ENCODE peak calls at places on chromosomes 4 and X, in six cellular contexts. One of them, this sample, is unnamed.

GRCh38 chr4:88283661-88284377 is 542 bp downstream of the PPM1K start:
- DNase-seq in H9: peak; percentile 62
- DNase-seq in mesenchymal stem cell: peak; percentile 88
- DNase-seq in IMR-90: peak; percentile 50
- DNase-seq in neuronal stem cell: peak; percentile 67
- DNase-seq in mesendoderm: peak; percentile 78
- DNase-seq in this sample: peak; percentile 70

GRCh38 chrX:100363926-100364325 is 46.1 kb downstream of the PCDH19 start:
- DNase-seq in H9: peak; percentile 25
- DNase-seq in neuronal stem cell: no peak
- DNase-seq in mesenchymal stem cell: no peak
- DNase-seq in IMR-90: no peak
- DNase-seq in mesendoderm: peak; percentile 32
- DNase-seq in this sample: no peak

GRCh38 chrX:150085881-150086280 is 147.6 kb upstream of the EOLA2 start:
- DNase-seq in IMR-90: peak; percentile 50
- DNase-seq in mesendoderm: no peak
- DNase-seq in neuronal stem cell: no peak
- DNase-seq in mesenchymal stem cell: no peak
- DNase-seq in H9: no peak
- DNase-seq in this sample: no peak

GRCh38 chr4:168605411-168605810 is 108.6 kb downstream of the PALLD start:
- DNase-seq in IMR-90: peak; percentile 83
- DNase-seq in neuronal stem cell: peak; percentile 15
- DNase-seq in mesenchymal stem cell: peak; percentile 82
- DNase-seq in H9: no peak
- DNase-seq in mesendoderm: peak; percentile 37
- DNase-seq in this sample: no peak

GRCh38 chr4:71415491-71415890 is 76.7 kb downstream of the SLC4A4 start:
- DNase-seq in mesenchymal stem cell: no peak
- DNase-seq in mesendoderm: no peak
- DNase-seq in IMR-90: peak; percentile 68
- DNase-seq in H9: no peak
- DNase-seq in neuronal stem cell: no peak
- DNase-seq in this sample: no peak

GRCh38 chrX:134173541-134174272 is 63.3 kb upstream of the CCDC160 start:
- DNase-seq in H9: peak; percentile 64
- DNase-seq in IMR-90: no peak
- DNase-seq in neuronal stem cell: no peak
- DNase-seq in mesenchymal stem cell: no peak
- DNase-seq in mesendoderm: peak; percentile 74
- DNase-seq in this sample: no peak

GRCh38 chr4:141654098-141654497 is 17.7 kb downstream of the IL15 start:
- DNase-seq in mesendoderm: peak; percentile 78
- DNase-seq in IMR-90: peak; percentile 47
- DNase-seq in H9: peak; percentile 68
- DNase-seq in neuronal stem cell: peak; percentile 26
- DNase-seq in mesenchymal stem cell: peak; percentile 29
- DNase-seq in this sample: peak; percentile 19

GRCh38 chrX:39852496-39852895 is 245.3 kb downstream of the BCOR start:
- DNase-seq in H9: no peak
- DNase-seq in neuronal stem cell: no peak
- DNase-seq in IMR-90: no peak
- DNase-seq in mesenchymal stem cell: no peak
- DNase-seq in mesendoderm: no peak
- DNase-seq in this sample: no peak

GRCh38 chr4:25827373-25827772 is 35.4 kb downstream of the SEL1L3 start:
- DNase-seq in mesenchymal stem cell: no peak
- DNase-seq in IMR-90: no peak
- DNase-seq in mesendoderm: no peak
- DNase-seq in H9: no peak
- DNase-seq in neuronal stem cell: no peak
- DNase-seq in this sample: no peak

GRCh38 chr4:183658362-183659028 is 490 bp downstream of the RWDD4 start:
- DNase-seq in neuronal stem cell: no peak
- DNase-seq in H9: peak; percentile 32
- DNase-seq in IMR-90: peak; percentile 10
- DNase-seq in mesenchymal stem cell: peak; percentile 38
- DNase-seq in mesendoderm: peak; percentile 29
- DNase-seq in this sample: peak; percentile 67

GRCh38 chr4:183343730-183344129 is 21.5 kb upstream of the CLDN24 start:
- DNase-seq in mesendoderm: no peak
- DNase-seq in IMR-90: no peak
- DNase-seq in neuronal stem cell: no peak
- DNase-seq in mesenchymal stem cell: no peak
- DNase-seq in H9: no peak
- DNase-seq in this sample: no peak

GRCh38 chr4:173171098-173171497 is 2.5 kb downstream of the GALNT7 start:
- DNase-seq in H9: no peak
- DNase-seq in IMR-90: peak; percentile 52
- DNase-seq in neuronal stem cell: no peak
- DNase-seq in mesenchymal stem cell: peak; percentile 60
- DNase-seq in mesendoderm: peak; percentile 61
- DNase-seq in this sample: no peak

GRCh38 chrX:65985922-65986588 is 53.8 kb downstream of the VSIG4 start:
- DNase-seq in H9: peak; percentile 40
- DNase-seq in IMR-90: peak; percentile 47
- DNase-seq in mesendoderm: peak; percentile 96
- DNase-seq in mesenchymal stem cell: peak; percentile 57
- DNase-seq in neuronal stem cell: peak; percentile 26
- DNase-seq in this sample: no peak

GRCh38 chrX:274904-275475 is 6.2 kb upstream of the PLCXD1 start:
- DNase-seq in mesenchymal stem cell: peak; percentile 72
- DNase-seq in H9: peak; percentile 93
- DNase-seq in IMR-90: no peak
- DNase-seq in mesendoderm: peak; percentile 81
- DNase-seq in neuronal stem cell: peak; percentile 65
- DNase-seq in this sample: peak; percentile 71

GRCh38 chr4:10750714-10751113 is 66.1 kb upstream of the CLNK start:
- DNase-seq in IMR-90: no peak
- DNase-seq in neuronal stem cell: no peak
- DNase-seq in H9: no peak
- DNase-seq in mesendoderm: no peak
- DNase-seq in mesenchymal stem cell: no peak
- DNase-seq in this sample: no peak

GRCh38 chrX:100409316-100410082 is 574 bp downstream of the PCDH19 start:
- DNase-seq in IMR-90: no peak
- DNase-seq in neuronal stem cell: no peak
- DNase-seq in mesendoderm: no peak
- DNase-seq in mesenchymal stem cell: peak; percentile 3
- DNase-seq in H9: no peak
- DNase-seq in this sample: no peak

GRCh38 chr4:93152461-93152860 is 676.1 kb upstream of the ATOH1 start:
- DNase-seq in mesenchymal stem cell: no peak
- DNase-seq in H9: no peak
- DNase-seq in mesendoderm: peak; percentile 74
- DNase-seq in neuronal stem cell: no peak
- DNase-seq in IMR-90: no peak
- DNase-seq in this sample: no peak

GRCh38 chr4:140037353-140038030 is 116.5 kb downstream of the MAML3 start:
- DNase-seq in neuronal stem cell: no peak
- DNase-seq in mesendoderm: no peak
- DNase-seq in IMR-90: peak; percentile 97
- DNase-seq in mesenchymal stem cell: peak; percentile 80
- DNase-seq in H9: no peak
- DNase-seq in this sample: no peak

GRCh38 chr4:65669008-65669971 is 999 bp downstream of the EPHA5 start:
- DNase-seq in mesenchymal stem cell: peak; percentile 28
- DNase-seq in IMR-90: no peak
- DNase-seq in neuronal stem cell: peak; percentile 23
- DNase-seq in mesendoderm: peak; percentile 38
- DNase-seq in H9: peak; percentile 54
- DNase-seq in this sample: no peak

GRCh38 chr4:14568356-14568755 is 433.9 kb upstream of the CPEB2 start:
- DNase-seq in mesenchymal stem cell: no peak
- DNase-seq in H9: no peak
- DNase-seq in neuronal stem cell: no peak
- DNase-seq in mesendoderm: no peak
- DNase-seq in IMR-90: no peak
- DNase-seq in this sample: no peak

GRCh38 chrX:21723097-21723496 is 34.8 kb downstream of the SMPX start:
- DNase-seq in IMR-90: peak; percentile 14
- DNase-seq in mesendoderm: peak; percentile 34
- DNase-seq in neuronal stem cell: no peak
- DNase-seq in H9: no peak
- DNase-seq in mesenchymal stem cell: peak; percentile 2
- DNase-seq in this sample: no peak

GRCh38 chrX:45232139-45232538 is 31.5 kb upstream of the DIPK2B start:
- DNase-seq in H9: no peak
- DNase-seq in mesenchymal stem cell: no peak
- DNase-seq in neuronal stem cell: no peak
- DNase-seq in mesendoderm: no peak
- DNase-seq in IMR-90: no peak
- DNase-seq in this sample: no peak

GRCh38 chrX:148133099-148133725 is 152.1 kb downstream of the FMR1NB start:
- DNase-seq in mesendoderm: peak; percentile 3
- DNase-seq in IMR-90: no peak
- DNase-seq in neuronal stem cell: no peak
- DNase-seq in H9: no peak
- DNase-seq in mesenchymal stem cell: no peak
- DNase-seq in this sample: no peak

DNA sequence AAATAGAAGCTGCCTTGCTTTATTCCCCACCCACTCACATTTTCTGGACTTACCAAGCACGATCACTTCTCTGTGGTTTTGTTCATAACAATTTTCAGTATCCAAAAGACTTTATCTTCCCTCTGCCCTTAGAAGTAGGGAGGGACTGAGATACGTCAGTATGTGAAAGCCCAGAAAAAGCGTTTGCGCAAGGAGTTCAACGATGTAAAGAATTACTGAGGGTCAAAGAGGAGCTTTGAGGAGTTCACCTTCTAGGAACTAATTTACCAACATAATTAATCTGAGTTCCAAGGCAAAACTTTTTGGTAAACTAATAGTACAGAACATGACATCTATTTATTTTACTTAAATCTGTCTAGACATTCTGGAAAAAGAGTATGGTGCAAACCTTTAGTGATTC is 84.6 kb downstream of the MBNL3 start:
- DNase-seq in mesendoderm: no peak
- DNase-seq in mesenchymal stem cell: no peak
- DNase-seq in neuronal stem cell: no peak
- DNase-seq in IMR-90: no peak
- DNase-seq in H9: no peak
- DNase-seq in this sample: no peak
- H2BK15ac ChIP-seq in mesendoderm: no peak overlapping the region
- H2BK15ac ChIP-seq in mesenchymal stem cell: no peak overlapping the region
- H2BK15ac ChIP-seq in neuronal stem cell: no peak overlapping the region
- H2BK15ac ChIP-seq in IMR-90: no peak overlapping the region
- H2BK15ac ChIP-seq in H9: no peak overlapping the region
- H2BK15ac ChIP-seq in this sample: no peak overlapping the region

GRCh38 chr4:4605849-4606248 is 64.0 kb upstream of the STX18 start:
- DNase-seq in mesenchymal stem cell: no peak
- DNase-seq in neuronal stem cell: no peak
- DNase-seq in IMR-90: no peak
- DNase-seq in mesendoderm: no peak
- DNase-seq in H9: no peak
- DNase-seq in this sample: no peak
- H2BK15ac ChIP-seq in mesenchymal stem cell: no peak overlapping the region
- H2BK15ac ChIP-seq in neuronal stem cell: no peak overlapping the region
- H2BK15ac ChIP-seq in IMR-90: no peak overlapping the region
- H2BK15ac ChIP-seq in mesendoderm: no peak overlapping the region
- H2BK15ac ChIP-seq in H9: no peak overlapping the region
- H2BK15ac ChIP-seq in this sample: no peak overlapping the region

DNA sequence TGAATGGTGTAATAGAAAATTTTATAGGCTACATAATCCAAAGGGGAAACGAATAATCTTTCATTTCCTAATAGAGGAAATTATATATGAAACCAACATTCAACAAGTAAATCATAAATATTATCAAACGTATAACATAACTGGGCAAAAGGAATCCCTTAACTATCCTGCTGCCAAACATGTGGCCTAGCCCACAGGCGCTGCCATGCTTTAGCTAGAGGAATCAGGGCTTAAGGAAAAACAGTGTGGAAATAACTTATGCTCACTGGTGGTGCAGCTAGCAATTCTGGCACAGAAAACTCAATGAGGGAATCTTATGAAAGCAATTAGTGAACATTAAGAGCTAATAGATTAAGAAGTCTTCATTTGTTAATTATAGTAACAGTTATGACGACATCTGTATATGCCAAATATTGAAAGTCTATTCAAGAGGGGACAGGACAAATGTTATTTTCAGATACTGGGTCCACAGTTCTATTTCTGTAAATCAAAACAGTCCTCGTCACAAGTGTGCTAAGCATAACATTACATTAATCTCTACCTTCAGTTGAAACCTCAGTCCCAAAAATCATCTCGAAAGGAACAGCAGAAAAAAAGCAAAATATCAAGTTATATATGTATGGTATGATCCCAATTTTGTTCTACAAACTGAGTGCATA is 70.5 kb downstream of the APBB2 start:
- DNase-seq in mesenchymal stem cell: peak; percentile 51
- DNase-seq in neuronal stem cell: no peak
- DNase-seq in H9: no peak
- DNase-seq in mesendoderm: no peak
- DNase-seq in IMR-90: no peak
- DNase-seq in this sample: no peak
- H2BK15ac ChIP-seq in mesenchymal stem cell: no peak overlapping the region
- H2BK15ac ChIP-seq in neuronal stem cell: no peak overlapping the region
- H2BK15ac ChIP-seq in H9: no peak overlapping the region
- H2BK15ac ChIP-seq in mesendoderm: no peak overlapping the region
- H2BK15ac ChIP-seq in IMR-90: peak overlapping the region; percentile 45
- H2BK15ac ChIP-seq in this sample: no peak overlapping the region

GRCh38 chr4:6507345-6507744 is 34.9 kb upstream of the PPP2R2C start:
- DNase-seq in neuronal stem cell: no peak
- DNase-seq in mesendoderm: no peak
- DNase-seq in H9: no peak
- DNase-seq in IMR-90: no peak
- DNase-seq in mesenchymal stem cell: no peak
- DNase-seq in this sample: no peak
- H2BK15ac ChIP-seq in neuronal stem cell: no peak overlapping the region
- H2BK15ac ChIP-seq in mesendoderm: no peak overlapping the region
- H2BK15ac ChIP-seq in H9: no peak overlapping the region
- H2BK15ac ChIP-seq in IMR-90: no peak overlapping the region
- H2BK15ac ChIP-seq in mesenchymal stem cell: no peak overlapping the region
- H2BK15ac ChIP-seq in this sample: no peak overlapping the region

DNA sequence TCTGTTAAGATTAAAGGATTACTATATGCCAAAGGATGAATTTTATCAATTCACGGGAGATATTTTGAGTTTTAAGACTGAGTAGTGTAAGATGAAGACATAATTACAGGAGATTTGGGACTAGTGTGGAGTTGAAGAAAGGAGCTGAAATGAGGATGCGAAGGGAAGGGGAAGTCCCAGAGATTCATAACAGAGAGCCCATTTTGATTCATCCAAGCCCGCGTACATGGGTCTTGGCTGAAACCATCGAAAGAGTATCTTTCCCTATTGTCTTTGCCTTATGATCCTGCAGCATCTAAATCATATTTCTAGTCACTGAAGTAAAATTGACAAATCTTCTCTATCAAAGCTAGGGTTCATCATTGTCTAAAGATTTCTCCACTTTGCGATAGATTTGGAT is 58.6 kb downstream of the MAD2L1 start:
- DNase-seq in mesendoderm: no peak
- DNase-seq in mesenchymal stem cell: no peak
- DNase-seq in IMR-90: no peak
- DNase-seq in neuronal stem cell: no peak
- DNase-seq in H9: no peak
- DNase-seq in this sample: no peak
- H2BK15ac ChIP-seq in mesendoderm: no peak overlapping the region
- H2BK15ac ChIP-seq in mesenchymal stem cell: no peak overlapping the region
- H2BK15ac ChIP-seq in IMR-90: no peak overlapping the region
- H2BK15ac ChIP-seq in neuronal stem cell: no peak overlapping the region
- H2BK15ac ChIP-seq in H9: no peak overlapping the region
- H2BK15ac ChIP-seq in this sample: no peak overlapping the region

GRCh38 chr4:99853993-99854392 is 37.4 kb downstream of the DAPP1 start:
- DNase-seq in IMR-90: no peak
- DNase-seq in H9: no peak
- DNase-seq in mesenchymal stem cell: no peak
- DNase-seq in mesendoderm: no peak
- DNase-seq in neuronal stem cell: no peak
- DNase-seq in this sample: no peak
- H2BK15ac ChIP-seq in IMR-90: no peak overlapping the region
- H2BK15ac ChIP-seq in H9: no peak overlapping the region
- H2BK15ac ChIP-seq in mesenchymal stem cell: no peak overlapping the region
- H2BK15ac ChIP-seq in mesendoderm: no peak overlapping the region
- H2BK15ac ChIP-seq in neuronal stem cell: no peak overlapping the region
- H2BK15ac ChIP-seq in this sample: no peak overlapping the region

This sample was measured in H1.